ENCODE peak calls at places on chromosome 1, in eight cellular contexts. O is NCI-H2171 treated with DMSO at 0.1 percent for 48 hours; K is AG10803; J is AG08395; Q is COR-L47; E is stimulated activated CD4-positive, alpha-beta T cell treated with anti-CD3 and anti-CD28 coated beads, Interleukin-12 subunit alpha, Interleukin-12 subunit beta, amount 100 ng/mL, for 4 hours; G is activated T-helper 9 cell treated with anti-CD3 and anti-CD28 coated beads, Interleukin-2, amount 50 U/mL, for 16 hours; M is activated CD8-positive, alpha-beta T cell treated with anti-CD3 and anti-CD28 coated beads, Interleukin-2, amount 10 ng/mL, durations not matched to agents 7 days and 5 days. H is an unnamed sample.

GRCh38 chr1:226738995-226739695 is at the start of gene ITPKB:
- DNase-seq in O (peak), K (peak), J (peak), Q (no peak), E (peak), G (no peak), M (peak), H (peak)

GRCh38 chr1:27600500-27601175 is 3.3 kb downstream of the AHDC1 start:
- DNase-seq in O (peak), K (no peak), J (no peak), Q (no peak), E (no peak), G (no peak), M (no peak), H (no peak)

GRCh38 chr1:38508272-38508671 is 351.3 kb downstream of the RRAGC start:
- DNase-seq in O (no peak), K (no peak), J (no peak), Q (no peak), E (no peak), G (no peak), M (no peak), H (no peak)

GRCh38 chr1:33348676-33349080 is 27.8 kb upstream of the A3GALT2 start:
- DNase-seq in O (no peak), K (peak), J (no peak), Q (no peak), E (peak), G (peak), M (peak), H (peak)

GRCh38 chr1:88422037-88422436 is 262.0 kb upstream of the PKN2 start:
- DNase-seq in O (no peak), K (no peak), J (no peak), Q (no peak), E (no peak), G (no peak), M (no peak), H (no peak)

GRCh38 chr1:41378999-41379740 is 17.9 kb downstream of the FOXO6 start:
- DNase-seq in O (peak), K (no peak), J (no peak), Q (no peak), E (no peak), G (no peak), M (no peak), H (no peak)

GRCh38 chr1:204716687-204717086 is 31.1 kb upstream of the LRRN2 start:
- DNase-seq in O (no peak), K (no peak), J (no peak), Q (no peak), E (no peak), G (no peak), M (no peak), H (no peak)

GRCh38 chr1:167687919-167688519 is 33.8 kb upstream of the MPZL1 start:
- DNase-seq in O (peak), K (peak), J (peak), Q (peak), E (peak), G (peak), M (peak), H (peak)

GRCh38 chr1:19511117-19511516 is 25.8 kb upstream of the CAPZB start:
- DNase-seq in O (no peak), K (no peak), J (no peak), Q (no peak), E (no peak), G (no peak), M (no peak), H (no peak)

GRCh38 chr1:40078512-40079333 is 18.3 kb downstream of the PPT1 start:
- DNase-seq in O (peak), K (peak), J (peak), Q (peak), E (peak), G (peak), M (peak), H (peak)

GRCh38 chr1:60923287-60924110 is 158.9 kb upstream of the NFIA start:
- DNase-seq in O (no peak), K (no peak), J (no peak), Q (no peak), E (no peak), G (no peak), M (no peak), H (no peak)

GRCh38 chr1:150072959-150073358 is 5.4 kb downstream of the VPS45 start:
- DNase-seq in O (peak), K (peak), J (peak), Q (peak), E (no peak), G (no peak), M (no peak), H (no peak)

GRCh38 chr1:151009206-151009587 is 948 bp downstream of the PRUNE1 start:
- DNase-seq in O (no peak), K (peak), J (peak), Q (no peak), E (no peak), G (no peak), M (no peak), H (no peak)

GRCh38 chr1:202159534-202160371 is 649 bp downstream of the PTPN7 start:
- DNase-seq in O (no peak), K (no peak), J (no peak), Q (no peak), E (peak), G (no peak), M (peak), H (no peak)

H was measured in MG63.